ENCODE peak calls at places on chromosomes 3 and 15, in six cellular contexts. W, P, X, I, Z and N are unnamed samples.

GRCh38 chr3:51221959-51222358 is 163.1 kb upstream of the MANF start:
- DNase-seq in W (no peak), P (no peak), X (no peak), I (no peak), Z (no peak), N (no peak)

GRCh38 chr3:99780749-99781148 is 36.9 kb upstream of the CMSS1 start:
- DNase-seq in W (no peak), P (no peak), X (no peak), I (no peak), Z (peak; percentile 92), N (no peak)

GRCh38 chr15:101187820-101188516 is 63.9 kb downstream of the CHSY1 start:
- DNase-seq in W (no peak), P (peak; percentile 97), X (peak; percentile 53), I (no peak), Z (peak; percentile 99), N (no peak)

GRCh38 chr3:134317106-134317947 is 56.9 kb downstream of the AMOTL2 start:
- DNase-seq in W (no peak), P (no peak), X (no peak), I (peak; percentile 67), Z (no peak), N (peak; percentile 82)

GRCh38 chr15:70503798-70504304 is 259.5 kb downstream of the UACA start:
- DNase-seq in W (no peak), P (no peak), X (no peak), I (no peak), Z (no peak), N (no peak)

GRCh38 chr15:50257924-50258323 is 7.6 kb downstream of the HDC start:
- DNase-seq in W (no peak), P (peak; percentile 55), X (no peak), I (peak; percentile 60), Z (peak; percentile 51), N (peak; percentile 35)

GRCh38 chr3:142964150-142964498 is 650 bp upstream of the PAQR9 start:
- DNase-seq in W (no peak), P (no peak), X (peak; percentile 17), I (no peak), Z (peak; percentile 28), N (no peak)

GRCh38 chr3:187739125-187739560 is 6.1 kb downstream of the BCL6 start:
- DNase-seq in W (no peak), P (no peak), X (no peak), I (no peak), Z (no peak), N (no peak)

GRCh38 chr3:187188931-187189330 is 8.4 kb upstream of the RTP1 start:
- DNase-seq in W (no peak), P (peak; percentile 51), X (no peak), I (no peak), Z (peak; percentile 43), N (no peak)

GRCh38 chr3:194871864-194872668 is 186.4 kb downstream of the FAM43A start:
- DNase-seq in W (peak; percentile 47), P (peak; percentile 61), X (no peak), I (peak; percentile 38), Z (peak; percentile 40), N (peak; percentile 66)

GRCh38 chr3:197219627-197220026 is 78.8 kb downstream of the DLG1 start:
- DNase-seq in W (no peak), P (no peak), X (peak; percentile 12), I (no peak), Z (no peak), N (no peak)

GRCh38 chr15:57506422-57506821 is 85.3 kb upstream of the MYZAP start:
- DNase-seq in W (no peak), P (no peak), X (peak; percentile 44), I (peak; percentile 24), Z (no peak), N (no peak)

GRCh38 chr15:82739086-82739485 is 29.4 kb upstream of the AP3B2 start:
- DNase-seq in W (no peak), P (no peak), X (no peak), I (no peak), Z (peak; percentile 20), N (peak; percentile 63)

GRCh38 chr15:75696303-75696657 is 16.4 kb downstream of the CSPG4 start:
- DNase-seq in W (no peak), P (no peak), X (no peak), I (no peak), Z (no peak), N (peak; percentile 88)

GRCh38 chr15:77096131-77096530 is 25.2 kb upstream of the TSPAN3 start:
- DNase-seq in W (no peak), P (no peak), X (no peak), I (no peak), Z (no peak), N (no peak)

GRCh38 chr15:51917493-51917892 is 54.1 kb downstream of the LEO1 start:
- DNase-seq in W (peak; percentile 15), P (peak; percentile 42), X (peak; percentile 26), I (peak; percentile 89), Z (no peak), N (peak; percentile 62)

GRCh38 chr3:175885196-175885766 is 1026.1 kb downstream of the NAALADL2 start:
- DNase-seq in W (no peak), P (no peak), X (no peak), I (no peak), Z (no peak), N (no peak)

GRCh38 chr3:187318819-187319616 is 27.5 kb upstream of the MASP1 start:
- DNase-seq in W (peak; percentile 49), P (peak; percentile 77), X (peak; percentile 75), I (peak; percentile 49), Z (peak; percentile 44), N (peak; percentile 24)

GRCh38 chr3:194270627-194271458 is 80.3 kb downstream of the CPN2 start:
- DNase-seq in W (peak; percentile 93), P (peak; percentile 71), X (peak; percentile 64), I (no peak), Z (peak; percentile 60), N (peak; percentile 35)

GRCh38 chr15:63277893-63278505 is 594 bp downstream of the APH1B start:
- DNase-seq in W (no peak), P (no peak), X (peak; percentile 49), I (peak; percentile 15), Z (no peak), N (peak; percentile 27)

GRCh38 chr3:151813777-151814176 is at the start of gene AADAC:
- DNase-seq in W (no peak), P (peak; percentile 42), X (no peak), I (no peak), Z (no peak), N (no peak)

GRCh38 chr3:151814588-151814987 is 672 bp downstream of the AADAC start:
- DNase-seq in W (no peak), P (no peak), X (no peak), I (no peak), Z (no peak), N (peak; percentile 42)

GRCh38 chr3:151806838-151807237 is 7.1 kb upstream of the AADAC start:
- DNase-seq in W (no peak), P (no peak), X (no peak), I (no peak), Z (no peak), N (no peak)

GRCh38 chr3:151816091-151816604 is 2.2 kb downstream of the AADAC start:
- DNase-seq in W (no peak), P (peak; percentile 62), X (peak; percentile 71), I (peak; percentile 72), Z (peak; percentile 78), N (peak; percentile 82)

GRCh38 chr3:151811474-151811873 is 2.4 kb upstream of the AADAC start:
- DNase-seq in W (no peak), P (no peak), X (no peak), I (no peak), Z (no peak), N (no peak)
- H3K4me2 ChIP-seq in W (no peak overlapping the region), P (no peak overlapping the region), X (no peak overlapping the region), I (no peak overlapping the region), Z (no peak overlapping the region), N (no peak overlapping the region)

DNA sequence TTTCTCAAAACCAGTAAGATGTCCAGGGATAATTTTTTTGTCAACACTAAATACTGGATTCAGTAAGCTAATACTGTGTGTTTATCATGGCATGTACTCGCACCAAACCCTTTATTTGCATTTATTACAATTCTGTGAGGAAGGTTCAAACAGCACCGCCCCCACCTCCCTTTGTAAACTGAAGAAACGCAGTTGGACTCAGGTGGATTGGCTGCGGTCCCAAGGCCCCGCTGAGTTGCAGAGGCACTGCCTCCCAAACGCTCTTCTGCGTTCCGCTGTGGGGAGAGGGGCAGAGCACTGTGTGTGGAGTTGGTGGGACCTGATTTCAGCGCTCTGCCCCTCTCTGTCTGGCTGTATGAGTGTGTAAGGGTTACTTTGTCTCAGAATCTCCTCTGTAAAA is 1.2 kb downstream of the RCCD1 start:
- DNase-seq in W (no peak), P (no peak), X (no peak), I (peak; percentile 35), Z (no peak), N (no peak)
- H3K4me3 ChIP-seq in W (peak overlapping the region; percentile 76), P (peak overlapping the region; percentile 61), X (no peak overlapping the region), I (peak overlapping the region; percentile 83), Z (no peak overlapping the region), N (no peak overlapping the region)

GRCh38 chr3:61250784-61251173 is 473 bp downstream of the FHIT start:
- DNase-seq in W (peak; percentile 35), P (peak; percentile 6), X (peak; percentile 32), I (peak; percentile 6), Z (no peak), N (peak; percentile 39)
- TF ChIP-seq CTCF in W (no peak), P (no peak), X (no peak), I (no peak), Z (no peak), N (no peak)

DNA sequence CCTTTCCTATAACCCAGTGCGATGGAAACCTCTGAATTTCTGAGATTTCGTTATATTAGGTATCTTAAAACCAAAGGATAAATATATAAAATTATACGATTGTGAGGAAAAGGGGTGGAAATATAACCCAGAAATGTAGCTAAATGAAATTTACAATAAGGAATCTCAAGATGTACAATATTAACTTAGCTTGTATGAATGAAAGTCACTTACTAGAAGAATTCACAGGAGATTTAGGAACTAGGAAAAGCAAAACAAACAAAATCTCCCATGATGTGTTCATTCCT is 159.2 kb downstream of the USP13 start:
- DNase-seq in W (no peak), P (no peak), X (no peak), I (no peak), Z (no peak), N (no peak)
- H3K4me2 ChIP-seq in W (peak overlapping the region; percentile 14), P (peak overlapping the region; percentile 68), X (no peak overlapping the region), I (peak overlapping the region; percentile 38), Z (peak overlapping the region; percentile 62), N (no peak overlapping the region)

DNA sequence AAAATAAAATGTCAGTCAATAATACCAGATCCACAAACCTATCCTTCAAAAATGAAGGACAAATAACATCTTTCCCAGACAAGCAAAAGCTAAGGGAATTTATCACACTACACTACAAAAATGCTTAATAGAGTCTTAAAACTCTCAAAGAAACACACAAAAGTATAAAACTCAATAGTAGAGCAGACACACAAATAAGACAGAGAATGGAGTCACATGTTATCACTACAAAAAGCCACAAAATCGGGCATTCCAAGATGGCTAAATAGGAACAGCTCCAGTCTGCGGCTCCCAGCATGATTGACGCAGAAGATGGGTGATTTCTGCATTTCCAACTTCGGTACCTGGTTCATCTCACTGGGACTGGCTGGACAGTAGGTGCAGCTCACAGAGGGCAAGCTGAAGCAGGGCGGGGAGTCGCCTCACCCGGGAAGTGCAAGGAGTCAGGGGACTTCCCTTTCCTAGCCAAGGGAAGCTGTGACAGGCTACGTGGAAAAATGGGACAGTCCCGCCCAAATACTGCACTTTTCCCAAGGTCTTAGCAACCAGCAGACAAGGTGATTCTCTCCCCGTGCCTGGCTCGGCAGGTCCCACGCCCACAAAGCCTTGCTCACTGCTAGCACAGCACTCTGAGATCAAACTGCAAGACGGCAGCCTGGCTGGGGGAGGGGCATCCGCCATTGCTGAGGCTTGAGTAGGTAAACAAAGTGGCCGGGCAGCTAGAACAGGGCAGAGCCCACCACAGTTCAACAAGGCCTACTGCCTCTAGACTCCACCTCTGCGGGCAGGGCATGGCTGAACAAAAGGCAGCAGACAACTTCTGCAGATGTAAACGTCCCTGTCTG is 46.3 kb downstream of the SENP7 start:
- DNase-seq in W (no peak), P (no peak), X (peak; percentile 79), I (peak; percentile 21), Z (no peak), N (no peak)
- H3K4me3 ChIP-seq in W (no peak overlapping the region), P (no peak overlapping the region), X (peak overlapping the region; percentile 4), I (peak overlapping the region; percentile 26), Z (no peak overlapping the region), N (no peak overlapping the region)